ENCODE peak calls at places on chromosomes 7 and 10, in nine cellular contexts. H is cardiac muscle cell; M is fibroblast of the aortic adventitia; W is colonic mucosa; J is ELR; O is GM10248; I is NCI-H460; E is lower leg skin; F is stimulated activated naive CD8-positive, alpha-beta T cell treated with anti-CD3 and anti-CD28 coated beads, Interleukin-15, amount 100 ng/mL, for 72 hours. S is an unnamed sample.

GRCh38 chr7:100369105-100369504 is 4.2 kb upstream of the PILRA start:
- DNase-seq in H (no peak), J (no peak), E (peak), I (no peak), M (no peak), W (peak), F (no peak), O (peak), S (no peak)

GRCh38 chr7:34096135-34096775 is 190.9 kb downstream of the BMPER start:
- DNase-seq in M (peak), O (no peak), W (peak), J (peak), I (no peak), E (peak), F (no peak), H (no peak), S (no peak)

GRCh38 chr7:129101746-129102145 is 42.8 kb upstream of the TSPAN33 start:
- DNase-seq in F (no peak), E (no peak), J (no peak), O (no peak), H (no peak), M (no peak), I (no peak), W (no peak), S (peak)

GRCh38 chr7:137667633-137668387 is 179.0 kb downstream of the DGKI start:
- DNase-seq in W (no peak), M (peak), E (no peak), F (no peak), J (peak), I (peak), O (no peak), H (no peak), S (no peak)

GRCh38 chr7:2698581-2699288 is 10.7 kb downstream of the AMZ1 start:
- DNase-seq in O (peak), I (no peak), M (no peak), H (no peak), W (no peak), E (no peak), J (no peak), F (peak), S (no peak)

GRCh38 chr7:82741493-82741892 is 297.9 kb upstream of the CACNA2D1 start:
- DNase-seq in E (no peak), M (no peak), J (no peak), I (no peak), H (no peak), O (no peak), F (no peak), W (no peak), S (no peak)

GRCh38 chr7:50584386-50584785 is 19.2 kb upstream of the DDC start:
- DNase-seq in F (no peak), H (no peak), M (no peak), E (no peak), I (no peak), J (no peak), O (no peak), W (no peak), S (no peak)

GRCh38 chr7:133602291-133602690 is 349.4 kb downstream of the EXOC4 start:
- DNase-seq in E (no peak), I (no peak), M (peak), H (no peak), O (no peak), J (peak), W (no peak), F (no peak), S (no peak)

GRCh38 chr7:140006600-140006999 is 56.2 kb downstream of the PARP12 start:
- DNase-seq in H (no peak), F (no peak), O (no peak), I (no peak), M (no peak), W (no peak), E (no peak), J (no peak), S (no peak)

GRCh38 chr7:158000160-158000559 is 587.5 kb downstream of the PTPRN2 start:
- DNase-seq in M (no peak), W (no peak), J (no peak), F (no peak), I (no peak), H (no peak), O (no peak), E (no peak), S (no peak)

GRCh38 chr7:155181768-155182167 is 111.6 kb downstream of the HTR5A start:
- DNase-seq in E (no peak), M (no peak), I (no peak), F (no peak), O (no peak), H (no peak), J (no peak), W (no peak), S (no peak)

GRCh38 chr7:4849390-4849789 is 12.4 kb downstream of the PAPOLB start:
- DNase-seq in M (peak), F (peak), H (peak), I (peak), W (no peak), O (no peak), E (no peak), J (peak), S (peak)

GRCh38 chr10:61332506-61332905 is 120.7 kb downstream of the TMEM26 start:
- DNase-seq in O (no peak), W (no peak), I (no peak), F (no peak), M (no peak), E (no peak), H (no peak), J (no peak), S (no peak)

GRCh38 chr7:83366629-83367028 is 203.9 kb upstream of the PCLO start:
- DNase-seq in O (no peak), F (no peak), E (no peak), M (no peak), I (peak), H (no peak), J (peak), W (no peak), S (peak)

GRCh38 chr7:97734255-97734654 is 2.4 kb downstream of the TAC1 start:
- DNase-seq in H (no peak), M (no peak), I (no peak), E (no peak), O (no peak), W (no peak), F (no peak), J (no peak), S (no peak)

GRCh38 chr7:105219771-105220160 is 169.0 kb downstream of the SRPK2 start:
- DNase-seq in I (no peak), E (no peak), M (peak), J (peak), W (no peak), F (no peak), H (no peak), O (no peak), S (peak)

GRCh38 chr10:85786401-85786899 is 580.1 kb downstream of the GRID1 start:
- DNase-seq in M (no peak), W (no peak), E (no peak), J (no peak), H (peak), F (no peak), I (no peak), O (no peak), S (peak)

GRCh38 chr7:106273009-106273695 is 11.6 kb downstream of the NAMPT start:
- DNase-seq in M (no peak), E (no peak), J (no peak), I (no peak), O (peak), F (no peak), H (no peak), W (no peak), S (no peak)

GRCh38 chr7:158581440-158582088 is 6.1 kb downstream of the PTPRN2 start:
- DNase-seq in O (no peak), W (peak), J (no peak), E (no peak), H (no peak), M (no peak), I (no peak), F (no peak), S (no peak)

GRCh38 chr7:13981070-13981469 is 8.4 kb downstream of the ETV1 start:
- DNase-seq in O (no peak), M (peak), I (peak), F (no peak), E (peak), J (peak), W (peak), H (peak), S (peak)

GRCh38 chr7:80681272-80681885 is 42.9 kb downstream of the CD36 start:
- DNase-seq in W (no peak), M (peak), J (peak), I (peak), H (peak), F (no peak), O (peak), E (no peak), S (peak)

GRCh38 chr7:35593896-35594295 is 101.0 kb downstream of the HERPUD2 start:
- DNase-seq in F (no peak), H (no peak), I (no peak), E (no peak), M (no peak), J (peak), O (peak), W (peak), S (peak)

GRCh38 chr7:6558837-6559236 is 7.6 kb upstream of the GRID2IP start:
- DNase-seq in W (peak), E (no peak), F (no peak), I (peak), H (peak), J (peak), O (peak), M (peak), S (peak)

GRCh38 chr10:46227571-46228075 is 59.2 kb upstream of the ANTXRL start:
- DNase-seq in I (no peak), H (no peak), F (no peak), M (no peak), W (peak), E (peak), O (no peak), J (no peak), S (no peak)

GRCh38 chr10:114266521-114266920 is 27.5 kb downstream of the VWA2 start:
- DNase-seq in E (peak), I (no peak), O (no peak), W (no peak), J (no peak), H (no peak), M (peak), F (no peak), S (no peak)

GRCh38 chr7:100418930-100419659 is 9.4 kb downstream of the ZCWPW1 start:
- DNase-seq in O (no peak), W (no peak), M (no peak), F (no peak), E (no peak), J (no peak), I (no peak), H (no peak), S (no peak)

GRCh38 chr7:136728945-136729344 is 139.5 kb upstream of the CHRM2 start:
- DNase-seq in I (no peak), J (no peak), E (no peak), H (no peak), W (no peak), F (no peak), O (no peak), M (no peak), S (no peak)

GRCh38 chr10:22042557-22043326 is 39.2 kb upstream of the DNAJC1 start:
- DNase-seq in J (no peak), I (peak), M (peak), F (no peak), H (peak), W (no peak), E (no peak), O (no peak), S (no peak)

GRCh38 chr10:31374146-31374696 is 55.2 kb downstream of the ZEB1 start:
- DNase-seq in J (peak), H (no peak), F (no peak), I (no peak), E (no peak), M (no peak), W (no peak), O (no peak), S (no peak)